ENCODE peak calls at places on chromosomes 11 and 22, in eight cellular contexts. X, C, Z, V, L, F, T and H are unnamed samples.

GRCh38 chr11:15195454-15196200 is 80.9 kb downstream of the INSC start:
- DNase-seq in X (no peak), C (no peak), Z (no peak), V (no peak), L (no peak), F (no peak), T (no peak), H (no peak)

GRCh38 chr11:12810497-12810896 is 136.3 kb downstream of the TEAD1 start:
- DNase-seq in X (no peak), C (peak; percentile 64), Z (no peak), V (no peak), L (no peak), F (no peak), T (no peak), H (no peak)

GRCh38 chr11:21896216-21896615 is 296.7 kb upstream of the ANO5 start:
- DNase-seq in X (no peak), C (no peak), Z (no peak), V (no peak), L (no peak), F (no peak), T (no peak), H (no peak)

GRCh38 chr11:68504432-68505066 is 44.0 kb downstream of the PPP6R3 start:
- DNase-seq in X (no peak), C (no peak), Z (no peak), V (no peak), L (no peak), F (no peak), T (no peak), H (no peak)

GRCh38 chr11:73521621-73522020 is 76.3 kb downstream of the FAM168A start:
- DNase-seq in X (peak; percentile 75), C (peak; percentile 54), Z (no peak), V (no peak), L (no peak), F (no peak), T (no peak), H (no peak)

GRCh38 chr11:73661035-73661628 is 14.8 kb downstream of the PLEKHB1 start:
- DNase-seq in X (peak; percentile 97), C (peak; percentile 77), Z (peak; percentile 65), V (peak; percentile 71), L (peak; percentile 90), F (peak; percentile 93), T (peak; percentile 95), H (peak; percentile 90)

GRCh38 chr11:123616505-123617198 is 37.8 kb downstream of the SCN3B start:
- DNase-seq in X (no peak), C (peak; percentile 86), Z (no peak), V (no peak), L (no peak), F (no peak), T (peak; percentile 84), H (no peak)

GRCh38 chr11:126115820-126116319 is 53.2 kb upstream of the CDON start:
- DNase-seq in X (peak; percentile 88), C (peak; percentile 95), Z (no peak), V (no peak), L (peak; percentile 85), F (peak; percentile 84), T (peak; percentile 71), H (no peak)

GRCh38 chr11:27208846-27209245 is 154.2 kb downstream of the CCDC34 start:
- DNase-seq in X (no peak), C (no peak), Z (no peak), V (no peak), L (no peak), F (no peak), T (no peak), H (no peak)

GRCh38 chr22:41449321-41449720 is 2.7 kb upstream of the TOB2 start:
- DNase-seq in X (no peak), C (no peak), Z (no peak), V (no peak), L (no peak), F (no peak), T (peak; percentile 20), H (no peak)

GRCh38 chr22:39773976-39774539 is 119.5 kb downstream of the ENTHD1 start:
- DNase-seq in X (peak; percentile 25), C (peak; percentile 0), Z (no peak), V (peak; percentile 40), L (no peak), F (no peak), T (no peak), H (no peak)

GRCh38 chr11:94151903-94152677 is 23.4 kb downstream of the PANX1 start:
- DNase-seq in X (peak; percentile 96), C (peak; percentile 91), Z (no peak), V (no peak), L (no peak), F (no peak), T (peak; percentile 61), H (no peak)

GRCh38 chr11:11432621-11433319 is 79.7 kb upstream of the CSNK2A3 start:
- DNase-seq in X (peak; percentile 75), C (no peak), Z (no peak), V (no peak), L (no peak), F (no peak), T (no peak), H (no peak)

GRCh38 chr11:1042626-1043562 is 6.4 kb upstream of the MUC6 start:
- DNase-seq in X (no peak), C (no peak), Z (no peak), V (no peak), L (peak; percentile 42), F (peak; percentile 55), T (peak; percentile 44), H (no peak)

GRCh38 chr11:1041936-1042608 is 5.6 kb upstream of the MUC6 start:
- DNase-seq in X (no peak), C (no peak), Z (no peak), V (no peak), L (peak; percentile 57), F (peak; percentile 70), T (peak; percentile 54), H (no peak)

GRCh38 chr11:1041471-1041870 is 5.0 kb upstream of the MUC6 start:
- DNase-seq in X (peak; percentile 27), C (no peak), Z (no peak), V (no peak), L (peak; percentile 38), F (peak; percentile 62), T (peak; percentile 42), H (no peak)

GRCh38 chr11:1043563-1044096 is 7.1 kb upstream of the MUC6 start:
- DNase-seq in X (no peak), C (no peak), Z (no peak), V (no peak), L (no peak), F (peak; percentile 57), T (no peak), H (no peak)

DNA sequence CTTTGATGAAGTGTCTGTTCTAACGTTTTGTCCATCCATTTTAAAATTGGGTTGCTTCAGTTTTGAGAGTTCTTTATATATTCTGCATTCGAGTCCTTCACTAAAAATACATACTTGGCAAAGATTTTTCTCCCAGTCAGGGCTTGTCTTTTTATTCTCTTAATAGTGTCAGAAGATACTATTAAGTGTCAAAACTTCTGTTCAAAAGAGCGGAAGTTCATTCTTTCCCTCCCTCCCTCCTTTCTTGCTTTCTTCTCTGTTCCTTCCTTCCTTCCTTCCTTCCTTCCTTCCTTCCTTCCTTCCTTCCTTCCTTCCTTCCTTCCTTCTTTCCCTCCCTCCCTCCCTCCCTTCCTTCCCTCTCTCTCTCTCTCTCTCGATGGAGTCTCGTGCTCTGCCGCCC is 7.6 kb upstream of the MUC6 start:
- DNase-seq in X (no peak), C (no peak), Z (no peak), V (no peak), L (no peak), F (no peak), T (no peak), H (no peak)
- H3K9me3 ChIP-seq in X (no peaks in the 10 kb centered on the region), C (no peaks in the 10 kb centered on the region), Z (no peaks in the 10 kb centered on the region), V (no peaks in the 10 kb centered on the region), L (no peaks in the 10 kb centered on the region), F (no peaks in the 10 kb centered on the region), T (no peaks in the 10 kb centered on the region), H (no peaks in the 10 kb centered on the region)

DNA sequence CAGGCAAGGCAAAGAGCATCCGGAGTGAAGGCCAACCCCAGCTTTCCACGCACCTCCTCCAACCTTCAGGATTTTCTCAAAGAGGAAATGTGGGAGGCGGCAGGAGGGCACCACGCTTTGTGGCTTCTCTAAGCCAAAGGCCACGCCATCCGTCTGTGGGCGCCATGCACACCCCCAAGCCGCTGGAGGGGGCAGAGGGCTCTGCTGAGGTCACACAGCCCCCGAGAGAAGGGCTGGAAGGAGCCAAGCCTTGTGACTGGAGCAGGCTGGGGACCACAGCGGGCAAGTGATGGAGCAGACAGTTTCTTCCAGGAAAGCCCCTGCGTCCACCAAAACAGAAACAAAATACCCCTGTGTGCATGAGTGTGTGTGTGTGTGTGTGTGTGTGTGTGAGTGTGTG is 527.4 kb downstream of the BRD1 start:
- DNase-seq in X (no peak), C (no peak), Z (no peak), V (no peak), L (no peak), F (peak; percentile 18), T (no peak), H (no peak)
- H3K9me3 ChIP-seq in X (no peaks in the 10 kb centered on the region), C (peaks cover 78% of the 10 kb centered on the region), Z (no peaks in the 10 kb centered on the region), V (no peaks in the 10 kb centered on the region), L (no peaks in the 10 kb centered on the region), F (no peaks in the 10 kb centered on the region), T (no peaks in the 10 kb centered on the region), H (no peaks in the 10 kb centered on the region)

GRCh38 chr22:30094804-30095203 is 14.5 kb downstream of the HORMAD2 start:
- DNase-seq in X (no peak), C (no peak), Z (no peak), V (no peak), L (no peak), F (no peak), T (no peak), H (no peak)

GRCh38 chr22:30092686-30093085 is 12.4 kb downstream of the HORMAD2 start:
- DNase-seq in X (no peak), C (no peak), Z (no peak), V (no peak), L (no peak), F (no peak), T (no peak), H (no peak)

GRCh38 chr22:30097861-30098260 is 17.6 kb downstream of the HORMAD2 start:
- DNase-seq in X (no peak), C (no peak), Z (no peak), V (no peak), L (no peak), F (no peak), T (no peak), H (no peak)
- H3K9me3 ChIP-seq in X (peaks cover 4% of the 10 kb centered on the region), C (peaks cover 5% of the 10 kb centered on the region), Z (no peaks in the 10 kb centered on the region), V (no peaks in the 10 kb centered on the region), L (no peaks in the 10 kb centered on the region), F (no peaks in the 10 kb centered on the region), T (peaks cover 1% of the 10 kb centered on the region), H (no peaks in the 10 kb centered on the region)

DNA sequence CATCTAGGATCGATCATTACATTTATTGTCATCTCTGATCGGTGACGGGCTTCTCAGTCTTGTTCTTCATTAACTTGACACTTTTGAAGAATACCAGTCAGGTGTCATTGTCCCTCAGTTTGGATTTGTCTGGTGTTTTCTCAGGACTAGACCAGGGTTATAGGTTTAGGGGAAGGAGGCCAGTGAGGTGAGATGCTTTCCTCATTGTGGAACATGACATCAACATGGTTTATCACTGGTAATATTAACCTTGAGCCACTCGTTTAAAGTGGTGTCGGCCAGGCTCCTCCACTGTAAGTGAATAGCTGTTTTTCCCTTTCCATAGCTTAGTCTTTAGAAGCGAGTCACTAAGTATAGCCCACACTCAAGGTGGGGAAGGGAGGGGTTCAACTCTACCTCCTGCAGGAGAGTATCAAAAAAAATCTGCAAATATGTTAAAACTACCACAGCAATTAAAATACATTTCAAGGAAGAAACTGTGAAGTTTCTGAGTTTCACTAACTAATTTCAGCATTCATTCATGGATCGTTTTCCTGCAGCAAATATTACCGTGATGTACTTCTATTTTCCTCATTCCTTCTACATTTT is 42.0 kb downstream of the KCNQ1OT1 start:
- DNase-seq in X (no peak), C (no peak), Z (no peak), V (no peak), L (no peak), F (no peak), T (no peak), H (no peak)
- H3K9me3 ChIP-seq in X (peaks cover 12% of the 10 kb centered on the region), C (peaks cover 66% of the 10 kb centered on the region), Z (no peaks in the 10 kb centered on the region), V (no peaks in the 10 kb centered on the region), L (peaks cover 25% of the 10 kb centered on the region), F (peaks cover 13% of the 10 kb centered on the region), T (peaks cover 14% of the 10 kb centered on the region), H (no peaks in the 10 kb centered on the region)

GRCh38 chr11:41532413-41532812 is 73.0 kb upstream of the LRRC4C start:
- DNase-seq in X (no peak), C (no peak), Z (no peak), V (no peak), L (no peak), F (no peak), T (no peak), H (no peak)
- H3K9me3 ChIP-seq in X (no peaks in the 10 kb centered on the region), C (peaks cover 9% of the 10 kb centered on the region), Z (no peaks in the 10 kb centered on the region), V (no peaks in the 10 kb centered on the region), L (no peaks in the 10 kb centered on the region), F (no peaks in the 10 kb centered on the region), T (no peaks in the 10 kb centered on the region), H (no peaks in the 10 kb centered on the region)